ENCODE peak calls at places on chromosomes 11 and 22, in six cellular contexts. One of them, this sample, is unnamed.

GRCh38 chr11:128483211-128483788 is 104.1 kb downstream of the ETS1 start:
- DNase-seq in heart right ventricle: no peak
- DNase-seq in Peyer's patch: peak; percentile 73
- DNase-seq in MG63: no peak
- DNase-seq in colonic mucosa: no peak
- DNase-seq in DND-41: no peak
- DNase-seq in this sample: no peak

GRCh38 chr22:33781396-33781795 is 138.9 kb downstream of the LARGE1 start:
- DNase-seq in colonic mucosa: no peak
- DNase-seq in MG63: no peak
- DNase-seq in heart right ventricle: no peak
- DNase-seq in DND-41: no peak
- DNase-seq in Peyer's patch: no peak
- DNase-seq in this sample: no peak

GRCh38 chr11:2803186-2804057 is 82.2 kb downstream of the CDKN1C start:
- DNase-seq in heart right ventricle: peak; percentile 3
- DNase-seq in colonic mucosa: peak; percentile 9
- DNase-seq in MG63: no peak
- DNase-seq in Peyer's patch: peak; percentile 43
- DNase-seq in DND-41: no peak
- DNase-seq in this sample: no peak

GRCh38 chr11:2826679-2827056 is 58.9 kb downstream of the CDKN1C start:
- DNase-seq in Peyer's patch: no peak
- DNase-seq in DND-41: no peak
- DNase-seq in MG63: no peak
- DNase-seq in colonic mucosa: no peak
- DNase-seq in heart right ventricle: no peak
- DNase-seq in this sample: no peak

GRCh38 chr11:3037041-3037944 is 19.9 kb downstream of the CARS1 start:
- DNase-seq in colonic mucosa: peak; percentile 85
- DNase-seq in Peyer's patch: peak; percentile 89
- DNase-seq in MG63: peak; percentile 49
- DNase-seq in heart right ventricle: peak; percentile 83
- DNase-seq in DND-41: peak; percentile 45
- DNase-seq in this sample: peak; percentile 36

GRCh38 chr11:119389611-119390254 is 8.2 kb upstream of the USP2 start:
- DNase-seq in MG63: no peak
- DNase-seq in colonic mucosa: no peak
- DNase-seq in heart right ventricle: no peak
- DNase-seq in Peyer's patch: no peak
- DNase-seq in DND-41: peak; percentile 24
- DNase-seq in this sample: no peak

GRCh38 chr11:120908521-120909181 is 115.3 kb upstream of the TBCEL start:
- DNase-seq in heart right ventricle: no peak
- DNase-seq in Peyer's patch: no peak
- DNase-seq in MG63: no peak
- DNase-seq in colonic mucosa: no peak
- DNase-seq in DND-41: no peak
- DNase-seq in this sample: no peak

GRCh38 chr11:27211370-27212127 is 151.5 kb downstream of the CCDC34 start:
- DNase-seq in DND-41: peak; percentile 5
- DNase-seq in Peyer's patch: no peak
- DNase-seq in heart right ventricle: no peak
- DNase-seq in MG63: no peak
- DNase-seq in colonic mucosa: no peak
- DNase-seq in this sample: no peak

GRCh38 chr11:130315354-130315970 is 745 bp upstream of the ZBTB44 start:
- DNase-seq in colonic mucosa: peak; percentile 57
- DNase-seq in Peyer's patch: peak; percentile 74
- DNase-seq in MG63: no peak
- DNase-seq in DND-41: peak; percentile 11
- DNase-seq in heart right ventricle: peak; percentile 28
- DNase-seq in this sample: peak; percentile 70

GRCh38 chr11:119460582-119460981 is 37.6 kb upstream of the THY1 start:
- DNase-seq in Peyer's patch: no peak
- DNase-seq in MG63: peak; percentile 74
- DNase-seq in heart right ventricle: no peak
- DNase-seq in colonic mucosa: no peak
- DNase-seq in DND-41: no peak
- DNase-seq in this sample: no peak

GRCh38 chr22:35542972-35543516 is 2.4 kb downstream of the RASD2 start:
- DNase-seq in colonic mucosa: no peak
- DNase-seq in Peyer's patch: no peak
- DNase-seq in DND-41: no peak
- DNase-seq in MG63: no peak
- DNase-seq in heart right ventricle: no peak
- DNase-seq in this sample: no peak

GRCh38 chr22:37675930-37676571 is 615 bp downstream of the LGALS1 start:
- DNase-seq in colonic mucosa: peak; percentile 62
- DNase-seq in heart right ventricle: peak; percentile 66
- DNase-seq in Peyer's patch: no peak
- DNase-seq in MG63: peak; percentile 69
- DNase-seq in DND-41: no peak
- DNase-seq in this sample: no peak

GRCh38 chr11:9263840-9264380 is 1.2 kb downstream of the DENND5A start:
- DNase-seq in heart right ventricle: no peak
- DNase-seq in Peyer's patch: no peak
- DNase-seq in DND-41: no peak
- DNase-seq in colonic mucosa: no peak
- DNase-seq in MG63: no peak
- DNase-seq in this sample: no peak

GRCh38 chr11:108199446-108200321 is 22.8 kb downstream of the NPAT start:
- DNase-seq in MG63: no peak
- DNase-seq in heart right ventricle: no peak
- DNase-seq in DND-41: no peak
- DNase-seq in Peyer's patch: peak; percentile 52
- DNase-seq in colonic mucosa: no peak
- DNase-seq in this sample: no peak

GRCh38 chr11:88340366-88340930 is 2.9 kb upstream of the CTSC start:
- DNase-seq in Peyer's patch: no peak
- DNase-seq in MG63: no peak
- DNase-seq in DND-41: no peak
- DNase-seq in heart right ventricle: no peak
- DNase-seq in colonic mucosa: no peak
- DNase-seq in this sample: no peak

GRCh38 chr11:132137289-132137980 is 767.0 kb downstream of the NTM start:
- DNase-seq in Peyer's patch: no peak
- DNase-seq in MG63: no peak
- DNase-seq in DND-41: no peak
- DNase-seq in heart right ventricle: no peak
- DNase-seq in colonic mucosa: no peak
- DNase-seq in this sample: no peak

GRCh38 chr11:132137981-132138313 is 767.5 kb downstream of the NTM start:
- DNase-seq in Peyer's patch: no peak
- DNase-seq in colonic mucosa: no peak
- DNase-seq in DND-41: no peak
- DNase-seq in heart right ventricle: no peak
- DNase-seq in MG63: peak; percentile 49
- DNase-seq in this sample: no peak

GRCh38 chr11:132142102-132142501 is 771.7 kb downstream of the NTM start:
- DNase-seq in MG63: no peak
- DNase-seq in Peyer's patch: no peak
- DNase-seq in colonic mucosa: no peak
- DNase-seq in heart right ventricle: no peak
- DNase-seq in DND-41: no peak
- DNase-seq in this sample: no peak

GRCh38 chr11:132140056-132140455 is 769.6 kb downstream of the NTM start:
- DNase-seq in MG63: no peak
- DNase-seq in Peyer's patch: no peak
- DNase-seq in heart right ventricle: no peak
- DNase-seq in colonic mucosa: no peak
- DNase-seq in DND-41: no peak
- DNase-seq in this sample: no peak

GRCh38 chr11:132139181-132139580 is 768.8 kb downstream of the NTM start:
- DNase-seq in MG63: no peak
- DNase-seq in heart right ventricle: no peak
- DNase-seq in colonic mucosa: no peak
- DNase-seq in Peyer's patch: no peak
- DNase-seq in DND-41: no peak
- DNase-seq in this sample: no peak
- H3K36me3 ChIP-seq in MG63: no peaks in the 10 kb centered on the region
- H3K36me3 ChIP-seq in heart right ventricle: no peaks in the 10 kb centered on the region
- H3K36me3 ChIP-seq in colonic mucosa: no peaks in the 10 kb centered on the region
- H3K36me3 ChIP-seq in Peyer's patch: no peaks in the 10 kb centered on the region
- H3K36me3 ChIP-seq in DND-41: no peaks in the 10 kb centered on the region
- H3K36me3 ChIP-seq in this sample: no peaks in the 10 kb centered on the region

DNA sequence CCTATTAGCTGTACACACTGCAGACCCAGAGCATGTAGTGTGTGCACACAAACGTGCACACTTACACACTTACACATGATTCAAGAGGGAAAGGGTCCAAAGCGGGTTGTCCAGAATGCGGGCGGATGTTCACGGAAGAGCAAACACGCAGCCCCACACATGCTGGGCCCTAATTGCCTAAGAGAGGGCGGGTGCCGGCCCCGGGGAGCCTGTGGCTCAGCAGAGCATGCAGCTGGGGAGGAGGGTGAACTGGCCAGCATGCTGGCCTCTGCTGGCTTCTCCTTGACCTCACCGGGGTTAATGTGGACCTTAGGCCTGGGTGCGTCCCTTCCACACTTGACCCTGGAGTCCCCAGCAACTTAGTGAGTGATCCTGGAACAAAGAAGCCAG is 816.3 kb downstream of the BRD1 start:
- DNase-seq in DND-41: no peak
- DNase-seq in colonic mucosa: peak; percentile 6
- DNase-seq in Peyer's patch: no peak
- DNase-seq in MG63: no peak
- DNase-seq in heart right ventricle: no peak
- DNase-seq in this sample: no peak
- H3K9me3 ChIP-seq in DND-41: no peaks in the 10 kb centered on the region
- H3K9me3 ChIP-seq in colonic mucosa: no peaks in the 10 kb centered on the region
- H3K9me3 ChIP-seq in Peyer's patch: no peaks in the 10 kb centered on the region
- H3K9me3 ChIP-seq in MG63: no peaks in the 10 kb centered on the region
- H3K9me3 ChIP-seq in heart right ventricle: no peaks in the 10 kb centered on the region
- H3K9me3 ChIP-seq in this sample: no peaks in the 10 kb centered on the region

GRCh38 chr22:29528144-29528543 is 25.4 kb downstream of the THOC5 start:
- DNase-seq in heart right ventricle: no peak
- DNase-seq in DND-41: no peak
- DNase-seq in Peyer's patch: no peak
- DNase-seq in MG63: no peak
- DNase-seq in colonic mucosa: no peak
- DNase-seq in this sample: no peak

GRCh38 chr22:29520851-29521250 is 32.7 kb downstream of the THOC5 start:
- DNase-seq in heart right ventricle: no peak
- DNase-seq in DND-41: no peak
- DNase-seq in MG63: no peak
- DNase-seq in Peyer's patch: no peak
- DNase-seq in colonic mucosa: no peak
- DNase-seq in this sample: no peak

GRCh38 chr22:29521526-29521925 is 32.0 kb downstream of the THOC5 start:
- DNase-seq in Peyer's patch: no peak
- DNase-seq in colonic mucosa: no peak
- DNase-seq in heart right ventricle: no peak
- DNase-seq in MG63: no peak
- DNase-seq in DND-41: no peak
- DNase-seq in this sample: no peak

GRCh38 chr22:29523761-29524160 is 29.8 kb downstream of the THOC5 start:
- DNase-seq in heart right ventricle: no peak
- DNase-seq in DND-41: no peak
- DNase-seq in Peyer's patch: no peak
- DNase-seq in MG63: no peak
- DNase-seq in colonic mucosa: no peak
- DNase-seq in this sample: no peak

DNA sequence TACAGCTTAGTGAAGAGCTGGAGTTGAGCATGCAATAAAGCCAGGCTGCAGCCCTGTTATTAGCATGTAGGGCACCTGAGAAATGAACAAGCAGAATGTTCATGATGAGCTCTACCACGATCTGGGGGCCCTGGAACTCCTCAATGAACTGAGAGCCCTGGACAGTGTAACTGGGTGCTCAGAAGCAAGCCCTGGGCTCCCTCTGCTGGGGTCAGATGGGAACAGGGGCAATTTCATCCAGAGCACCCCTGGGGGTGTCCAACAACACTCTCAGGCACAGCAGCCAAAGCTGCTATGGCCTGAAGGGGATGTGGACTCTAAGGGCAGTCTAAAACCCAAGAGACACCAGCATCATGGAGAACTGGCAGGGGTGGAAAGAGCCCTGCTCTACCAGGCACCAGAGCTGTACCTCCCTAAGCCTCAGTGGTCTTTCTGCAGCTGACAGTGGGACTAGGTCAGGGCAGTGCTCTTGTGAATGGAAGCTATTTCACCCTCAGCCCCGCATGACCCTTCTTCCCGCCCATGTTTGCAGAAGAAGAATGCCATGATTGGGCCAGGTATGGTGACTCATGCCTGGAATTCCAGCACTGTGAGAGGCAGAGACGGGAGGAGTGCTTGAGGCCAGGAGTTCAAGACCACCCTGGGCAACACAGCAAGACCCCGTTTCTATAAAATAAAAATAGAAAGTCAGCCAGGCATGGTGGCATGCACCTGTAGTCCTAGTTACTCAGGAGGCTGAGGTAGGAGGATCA is 28.9 kb downstream of the THOC5 start:
- DNase-seq in DND-41: peak; percentile 27
- DNase-seq in heart right ventricle: no peak
- DNase-seq in Peyer's patch: peak; percentile 59
- DNase-seq in colonic mucosa: peak; percentile 26
- DNase-seq in MG63: peak; percentile 17
- DNase-seq in this sample: no peak
- H3K36me3 ChIP-seq in DND-41: peaks cover 81% of the 10 kb centered on the region
- H3K36me3 ChIP-seq in heart right ventricle: peaks cover 100% of the 10 kb centered on the region
- H3K36me3 ChIP-seq in Peyer's patch: no peaks in the 10 kb centered on the region
- H3K36me3 ChIP-seq in colonic mucosa: peaks cover 18% of the 10 kb centered on the region
- H3K36me3 ChIP-seq in MG63: peaks cover 73% of the 10 kb centered on the region
- H3K36me3 ChIP-seq in this sample: peaks cover 67% of the 10 kb centered on the region

GRCh38 chr22:49689255-49689770 is 138.4 kb downstream of the BRD1 start:
- DNase-seq in Peyer's patch: no peak
- DNase-seq in heart right ventricle: no peak
- DNase-seq in DND-41: no peak
- DNase-seq in colonic mucosa: no peak
- DNase-seq in MG63: no peak
- DNase-seq in this sample: no peak

GRCh38 chr22:49689858-49690257 is 137.8 kb downstream of the BRD1 start:
- DNase-seq in MG63: no peak
- DNase-seq in heart right ventricle: no peak
- DNase-seq in Peyer's patch: no peak
- DNase-seq in colonic mucosa: no peak
- DNase-seq in DND-41: no peak
- DNase-seq in this sample: no peak

GRCh38 chr22:49688516-49689254 is 139.0 kb downstream of the BRD1 start:
- DNase-seq in colonic mucosa: no peak
- DNase-seq in MG63: no peak
- DNase-seq in heart right ventricle: no peak
- DNase-seq in DND-41: no peak
- DNase-seq in Peyer's patch: no peak
- DNase-seq in this sample: no peak

GRCh38 chr22:49691256-49691655 is 136.4 kb downstream of the BRD1 start:
- DNase-seq in DND-41: no peak
- DNase-seq in MG63: no peak
- DNase-seq in colonic mucosa: no peak
- DNase-seq in Peyer's patch: no peak
- DNase-seq in heart right ventricle: no peak
- DNase-seq in this sample: no peak

DNA sequence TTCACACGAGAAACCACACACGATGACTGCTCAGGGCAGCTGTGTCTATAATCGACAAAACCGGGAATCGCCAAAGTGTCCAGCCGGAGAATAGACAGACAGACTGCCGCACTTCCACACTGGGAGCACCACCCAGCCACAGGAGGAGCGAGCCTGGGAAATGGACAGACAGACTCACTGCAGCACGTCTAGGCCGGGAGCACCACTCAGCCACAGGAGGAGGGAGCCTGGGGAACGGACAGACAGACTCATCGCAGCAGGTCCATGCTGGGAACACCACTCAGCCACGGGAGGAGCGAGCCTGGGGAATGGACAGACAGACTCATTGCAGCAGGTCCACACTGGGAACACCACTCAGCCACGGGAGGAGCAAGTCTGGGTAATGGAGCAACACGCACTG is 137.2 kb downstream of the BRD1 start:
- DNase-seq in Peyer's patch: no peak
- DNase-seq in colonic mucosa: no peak
- DNase-seq in heart right ventricle: no peak
- DNase-seq in DND-41: no peak
- DNase-seq in MG63: no peak
- DNase-seq in this sample: no peak
- H3K9me3 ChIP-seq in Peyer's patch: no peaks in the 10 kb centered on the region
- H3K9me3 ChIP-seq in colonic mucosa: no peaks in the 10 kb centered on the region
- H3K9me3 ChIP-seq in heart right ventricle: no peaks in the 10 kb centered on the region
- H3K9me3 ChIP-seq in DND-41: no peaks in the 10 kb centered on the region
- H3K9me3 ChIP-seq in MG63: no peaks in the 10 kb centered on the region
- H3K9me3 ChIP-seq in this sample: no peaks in the 10 kb centered on the region